ENCODE peak calls at places on chromosome X, in five cellular contexts. O, B, T, Y and Q are unnamed samples.

GRCh38 chrX:45774961-45775360 is 574.3 kb upstream of the DIPK2B start:
- DNase-seq in O (peak; percentile 81), B (no peak), T (no peak), Y (no peak), Q (no peak)

GRCh38 chrX:154484255-154485149 is 1.9 kb downstream of the UBL4A start:
- DNase-seq in O (no peak), B (no peak), T (no peak), Y (no peak), Q (no peak)

GRCh38 chrX:108312938-108313337 is 125.3 kb downstream of the COL4A6 start:
- DNase-seq in O (peak; percentile 63), B (no peak), T (no peak), Y (peak; percentile 56), Q (no peak)

GRCh38 chrX:9286234-9286633 is 178.6 kb upstream of the TBL1X start:
- DNase-seq in O (no peak), B (no peak), T (no peak), Y (no peak), Q (no peak)

GRCh38 chrX:116317409-116317808 is 119.0 kb upstream of the SLC6A14 start:
- DNase-seq in O (no peak), B (no peak), T (no peak), Y (peak; percentile 56), Q (no peak)

GRCh38 chrX:138897621-138898492 is 186.3 kb upstream of the FGF13 start:
- DNase-seq in O (no peak), B (no peak), T (no peak), Y (no peak), Q (no peak)

GRCh38 chrX:11533211-11533651 is 132.5 kb downstream of the ARHGAP6 start:
- DNase-seq in O (peak; percentile 89), B (no peak), T (peak; percentile 87), Y (peak; percentile 77), Q (peak; percentile 18)

GRCh38 chrX:9871871-9872270 is 85.6 kb downstream of the SHROOM2 start:
- DNase-seq in O (peak; percentile 27), B (no peak), T (no peak), Y (no peak), Q (no peak)

GRCh38 chrX:119512145-119512800 is 44.0 kb downstream of the SLC25A5 start:
- DNase-seq in O (peak; percentile 66), B (peak; percentile 47), T (peak; percentile 77), Y (peak; percentile 73), Q (peak; percentile 27)

GRCh38 chrX:106999002-106999975 is 723 bp downstream of the MORC4 start:
- DNase-seq in O (peak; percentile 49), B (no peak), T (peak; percentile 66), Y (peak; percentile 59), Q (peak; percentile 17)

GRCh38 chrX:9352683-9353430 is 112.0 kb upstream of the TBL1X start:
- DNase-seq in O (peak; percentile 75), B (no peak), T (peak; percentile 80), Y (peak; percentile 53), Q (no peak)

GRCh38 chrX:39613508-39613921 is 484.2 kb downstream of the BCOR start:
- DNase-seq in O (no peak), B (peak; percentile 3), T (no peak), Y (no peak), Q (peak; percentile 21)

GRCh38 chrX:16869393-16870094 is 618 bp downstream of the RBBP7 start:
- DNase-seq in O (peak; percentile 18), B (no peak), T (peak; percentile 35), Y (peak; percentile 15), Q (peak; percentile 17)

GRCh38 chrX:8815460-8816065 is 14.4 kb upstream of the FAM9A start:
- DNase-seq in O (peak; percentile 40), B (no peak), T (peak; percentile 74), Y (peak; percentile 50), Q (peak; percentile 53)

GRCh38 chrX:66013195-66013816 is 26.6 kb downstream of the VSIG4 start:
- DNase-seq in O (no peak), B (no peak), T (no peak), Y (no peak), Q (no peak)

GRCh38 chrX:66015152-66015827 is 24.6 kb downstream of the VSIG4 start:
- DNase-seq in O (no peak), B (no peak), T (peak; percentile 25), Y (no peak), Q (no peak)

GRCh38 chrX:66012094-66012534 is 27.8 kb downstream of the VSIG4 start:
- DNase-seq in O (no peak), B (no peak), T (no peak), Y (no peak), Q (no peak)

GRCh38 chrX:66014560-66014959 is 25.3 kb downstream of the VSIG4 start:
- DNase-seq in O (no peak), B (no peak), T (no peak), Y (no peak), Q (no peak)

GRCh38 chrX:66014084-66014483 is 25.8 kb downstream of the VSIG4 start:
- DNase-seq in O (no peak), B (no peak), T (no peak), Y (no peak), Q (no peak)
- H3K4me3 ChIP-seq in O (no peak overlapping the region), B (no peak overlapping the region), T (no peak overlapping the region), Y (no peak overlapping the region), Q (no peak overlapping the region)

GRCh38 chrX:137428251-137428661 is 137.7 kb upstream of the ZIC3 start:
- DNase-seq in O (no peak), B (no peak), T (no peak), Y (no peak), Q (no peak)
- H2AFZ ChIP-seq in O (peak overlapping the region; percentile 56), B (no peak overlapping the region), T (no peak overlapping the region), Y (peak overlapping the region; percentile 4), Q (no peak overlapping the region)

GRCh38 chrX:54529559-54530357 is at the start of gene GNL3L:
- DNase-seq in O (peak; percentile 79), B (peak; percentile 36), T (peak; percentile 86), Y (peak; percentile 88), Q (peak; percentile 64)
- H2BK5ac ChIP-seq in O (peak within 1 kb of the TSS; percentile 89), B (peak within 1 kb of the TSS; percentile 89), T (peak within 1 kb of the TSS; percentile 93), Y (peak within 1 kb of the TSS; percentile 82), Q (no peak within 1 kb of the TSS)

GRCh38 chrX:111411591-111412371 is at the start of gene DCX:
- DNase-seq in O (no peak), B (no peak), T (no peak), Y (no peak), Q (no peak)

GRCh38 chrX:111407948-111408347 is 4.0 kb downstream of the DCX start:
- DNase-seq in O (no peak), B (no peak), T (no peak), Y (no peak), Q (no peak)

GRCh38 chrX:111410451-111410850 is 1.5 kb downstream of the DCX start:
- DNase-seq in O (no peak), B (no peak), T (no peak), Y (no peak), Q (no peak)

GRCh38 chrX:111409326-111409725 is 2.7 kb downstream of the DCX start:
- DNase-seq in O (no peak), B (no peak), T (no peak), Y (no peak), Q (no peak)
- H3K4me3 ChIP-seq in O (no peak overlapping the region), B (no peak overlapping the region), T (no peak overlapping the region), Y (no peak overlapping the region), Q (no peak overlapping the region)

DNA sequence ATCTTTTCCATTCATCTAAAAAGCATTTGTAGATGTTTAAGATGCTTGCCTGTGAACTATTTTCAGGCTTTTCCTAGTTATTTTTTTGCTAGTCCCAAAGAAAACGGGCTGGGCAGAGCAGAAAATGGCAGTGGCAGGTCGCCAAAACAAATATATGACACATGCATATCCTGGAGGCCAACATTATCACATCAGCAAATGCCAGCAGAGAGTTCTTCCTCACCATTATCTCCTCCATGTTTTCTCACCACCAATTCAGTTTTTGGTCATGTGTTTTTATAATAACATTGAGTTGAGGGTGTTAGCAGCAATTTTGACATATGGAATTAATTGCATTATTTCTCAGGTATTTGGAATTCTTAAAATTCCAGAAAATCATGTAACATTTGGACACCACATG is 97.9 kb upstream of the EOLA2 start:
- DNase-seq in O (peak; percentile 70), B (no peak), T (peak; percentile 65), Y (peak; percentile 50), Q (no peak)
- H2AFZ ChIP-seq in O (no peak overlapping the region), B (no peak overlapping the region), T (no peak overlapping the region), Y (no peak overlapping the region), Q (no peak overlapping the region)

GRCh38 chrX:5242091-5242790 is 986.4 kb downstream of the NLGN4X start:
- DNase-seq in O (no peak), B (peak; percentile 1), T (no peak), Y (no peak), Q (no peak)
- H2BK5ac ChIP-seq in O (no peak overlapping the region), B (peak overlapping the region; percentile 90), T (no peak overlapping the region), Y (no peak overlapping the region), Q (no peak overlapping the region)

DNA sequence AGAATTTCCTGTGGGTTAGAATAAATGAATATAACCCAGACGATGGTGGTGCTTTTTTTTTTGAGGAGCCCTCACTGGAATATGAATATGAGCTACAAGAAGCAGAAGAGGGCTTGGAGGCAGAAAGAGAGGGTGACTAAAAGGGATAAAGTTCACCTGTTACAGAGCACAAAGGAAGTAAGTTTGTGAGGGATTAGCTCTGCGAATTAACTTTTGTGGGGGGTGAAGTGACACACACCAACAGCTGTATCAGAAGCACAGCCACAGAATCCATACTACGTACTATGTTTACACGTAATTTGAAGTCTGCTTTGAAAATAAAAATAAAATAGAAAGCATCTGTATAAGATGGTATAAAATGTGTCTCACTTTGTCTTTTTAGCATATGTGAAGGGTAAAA is 963.6 kb upstream of the DIAPH2 start:
- DNase-seq in O (no peak), B (no peak), T (no peak), Y (no peak), Q (no peak)
- H3K4me3 ChIP-seq in O (no peak overlapping the region), B (no peak overlapping the region), T (no peak overlapping the region), Y (no peak overlapping the region), Q (no peak overlapping the region)

GRCh38 chrX:88135735-88136134 is 611.3 kb upstream of the CPXCR1 start:
- DNase-seq in O (no peak), B (no peak), T (peak; percentile 15), Y (peak; percentile 0), Q (peak; percentile 0)
- H2AFZ ChIP-seq in O (no peak overlapping the region), B (no peak overlapping the region), T (no peak overlapping the region), Y (no peak overlapping the region), Q (no peak overlapping the region)

DNA sequence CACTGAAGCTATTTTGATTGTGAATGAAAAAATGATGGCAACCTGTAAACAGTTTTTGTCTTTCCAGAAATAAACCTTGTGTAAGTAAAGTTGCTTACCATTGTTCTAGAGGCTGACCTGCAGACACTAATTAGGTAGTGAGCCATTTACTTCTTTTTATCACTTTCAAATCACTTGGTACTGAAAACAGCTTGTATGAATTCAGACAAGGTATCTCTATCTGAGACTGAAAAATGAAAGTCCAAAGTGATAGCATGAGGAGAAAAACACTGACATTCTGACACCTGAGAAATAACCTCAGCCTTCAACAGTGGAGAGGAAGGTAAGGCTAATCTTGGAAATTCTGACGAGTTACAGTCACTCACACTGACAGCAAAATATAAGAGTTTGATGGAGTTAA is 238.8 kb downstream of the GPC3 start:
- DNase-seq in O (no peak), B (no peak), T (no peak), Y (no peak), Q (no peak)
- H2BK5ac ChIP-seq in O (no peak overlapping the region), B (no peak overlapping the region), T (no peak overlapping the region), Y (no peak overlapping the region), Q (no peak overlapping the region)